ENCODE peak calls at places on chromosomes 13 and 19, in five cellular contexts. One of them, this sample, is unnamed.

GRCh38 chr19:55383789-55384575 is at the start of gene TMEM238:
- DNase-seq in AG20443: peak
- DNase-seq in cerebellum: peak
- DNase-seq in aorta: peak
- DNase-seq in NCI-H1436 treated with DMSO at 0.1 percent for 48 hours: no peak
- DNase-seq in this sample: peak

GRCh38 chr13:84571264-84571663 is 689.0 kb upstream of the SLITRK1 start:
- DNase-seq in AG20443: no peak
- DNase-seq in cerebellum: no peak
- DNase-seq in aorta: no peak
- DNase-seq in NCI-H1436 treated with DMSO at 0.1 percent for 48 hours: no peak
- DNase-seq in this sample: no peak

GRCh38 chr13:56861472-56861871 is 279.2 kb upstream of the PRR20A start:
- DNase-seq in AG20443: no peak
- DNase-seq in cerebellum: no peak
- DNase-seq in aorta: no peak
- DNase-seq in NCI-H1436 treated with DMSO at 0.1 percent for 48 hours: no peak
- DNase-seq in this sample: no peak

GRCh38 chr19:32404939-32405430 is 585 bp upstream of the DPY19L3 start:
- DNase-seq in AG20443: peak
- DNase-seq in cerebellum: peak
- DNase-seq in aorta: peak
- DNase-seq in NCI-H1436 treated with DMSO at 0.1 percent for 48 hours: no peak
- DNase-seq in this sample: no peak

GRCh38 chr19:3591876-3592613 is 6.8 kb downstream of the GIPC3 start:
- DNase-seq in AG20443: no peak
- DNase-seq in cerebellum: no peak
- DNase-seq in aorta: no peak
- DNase-seq in NCI-H1436 treated with DMSO at 0.1 percent for 48 hours: no peak
- DNase-seq in this sample: no peak

GRCh38 chr19:31220540-31220939 is 128.7 kb downstream of the TSHZ3 start:
- DNase-seq in AG20443: no peak
- DNase-seq in cerebellum: no peak
- DNase-seq in aorta: no peak
- DNase-seq in NCI-H1436 treated with DMSO at 0.1 percent for 48 hours: no peak
- DNase-seq in this sample: no peak

GRCh38 chr19:43311256-43311655 is 41.9 kb upstream of the PSG9 start:
- DNase-seq in AG20443: no peak
- DNase-seq in cerebellum: no peak
- DNase-seq in aorta: no peak
- DNase-seq in NCI-H1436 treated with DMSO at 0.1 percent for 48 hours: no peak
- DNase-seq in this sample: no peak

GRCh38 chr19:49224856-49225255 is 67.3 kb downstream of the TRPM4 start:
- DNase-seq in AG20443: peak
- DNase-seq in cerebellum: peak
- DNase-seq in aorta: no peak
- DNase-seq in NCI-H1436 treated with DMSO at 0.1 percent for 48 hours: no peak
- DNase-seq in this sample: no peak

GRCh38 chr13:79183231-79183630 is 222.8 kb downstream of the RBM26 start:
- DNase-seq in AG20443: no peak
- DNase-seq in cerebellum: no peak
- DNase-seq in aorta: no peak
- DNase-seq in NCI-H1436 treated with DMSO at 0.1 percent for 48 hours: no peak
- DNase-seq in this sample: no peak

GRCh38 chr13:109904218-109904617 is 117.8 kb upstream of the IRS2 start:
- DNase-seq in AG20443: no peak
- DNase-seq in cerebellum: no peak
- DNase-seq in aorta: no peak
- DNase-seq in NCI-H1436 treated with DMSO at 0.1 percent for 48 hours: no peak
- DNase-seq in this sample: no peak

GRCh38 chr19:14197882-14198281 is 8.1 kb downstream of the ADGRL1 start:
- DNase-seq in AG20443: no peak
- DNase-seq in cerebellum: no peak
- DNase-seq in aorta: no peak
- DNase-seq in NCI-H1436 treated with DMSO at 0.1 percent for 48 hours: no peak
- DNase-seq in this sample: no peak

GRCh38 chr19:2770055-2771013 is 12.7 kb downstream of the SGTA start:
- DNase-seq in AG20443: peak
- DNase-seq in cerebellum: peak
- DNase-seq in aorta: no peak
- DNase-seq in NCI-H1436 treated with DMSO at 0.1 percent for 48 hours: no peak
- DNase-seq in this sample: no peak

GRCh38 chr13:39663958-39664357 is 8.5 kb downstream of the COG6 start:
- DNase-seq in AG20443: no peak
- DNase-seq in cerebellum: no peak
- DNase-seq in aorta: no peak
- DNase-seq in NCI-H1436 treated with DMSO at 0.1 percent for 48 hours: no peak
- DNase-seq in this sample: no peak

GRCh38 chr13:99484405-99484981 is 16.8 kb upstream of the TM9SF2 start:
- DNase-seq in AG20443: peak
- DNase-seq in cerebellum: no peak
- DNase-seq in aorta: no peak
- DNase-seq in NCI-H1436 treated with DMSO at 0.1 percent for 48 hours: no peak
- DNase-seq in this sample: no peak

GRCh38 chr19:6737873-6738725 is 719 bp upstream of the GPR108 start:
- DNase-seq in AG20443: peak
- DNase-seq in cerebellum: no peak
- DNase-seq in aorta: peak
- DNase-seq in NCI-H1436 treated with DMSO at 0.1 percent for 48 hours: peak
- DNase-seq in this sample: peak

GRCh38 chr13:98350746-98351330 is 173.8 kb upstream of the RNF113B start:
- DNase-seq in AG20443: no peak
- DNase-seq in cerebellum: no peak
- DNase-seq in aorta: no peak
- DNase-seq in NCI-H1436 treated with DMSO at 0.1 percent for 48 hours: no peak
- DNase-seq in this sample: no peak

GRCh38 chr19:53853707-53854106 is 14.0 kb upstream of the MYADM start:
- DNase-seq in AG20443: no peak
- DNase-seq in cerebellum: no peak
- DNase-seq in aorta: no peak
- DNase-seq in NCI-H1436 treated with DMSO at 0.1 percent for 48 hours: no peak
- DNase-seq in this sample: no peak

GRCh38 chr13:50924025-50924424 is 14.4 kb downstream of the RNASEH2B start:
- DNase-seq in AG20443: no peak
- DNase-seq in cerebellum: no peak
- DNase-seq in aorta: no peak
- DNase-seq in NCI-H1436 treated with DMSO at 0.1 percent for 48 hours: no peak
- DNase-seq in this sample: no peak

GRCh38 chr19:10535613-10536012 is 8.1 kb upstream of the ATG4D start:
- DNase-seq in AG20443: peak
- DNase-seq in cerebellum: no peak
- DNase-seq in aorta: no peak
- DNase-seq in NCI-H1436 treated with DMSO at 0.1 percent for 48 hours: no peak
- DNase-seq in this sample: no peak

GRCh38 chr13:49652691-49653305 is 24.5 kb downstream of the ARL11 start:
- DNase-seq in AG20443: peak
- DNase-seq in cerebellum: no peak
- DNase-seq in aorta: no peak
- DNase-seq in NCI-H1436 treated with DMSO at 0.1 percent for 48 hours: no peak
- DNase-seq in this sample: peak

GRCh38 chr19:4817467-4818277 is 13.8 kb downstream of the TICAM1 start:
- DNase-seq in AG20443: no peak
- DNase-seq in cerebellum: no peak
- DNase-seq in aorta: no peak
- DNase-seq in NCI-H1436 treated with DMSO at 0.1 percent for 48 hours: no peak
- DNase-seq in this sample: no peak

GRCh38 chr13:91112878-91113277 is 234.6 kb upstream of the MIR17HG start:
- DNase-seq in AG20443: no peak
- DNase-seq in cerebellum: no peak
- DNase-seq in aorta: no peak
- DNase-seq in NCI-H1436 treated with DMSO at 0.1 percent for 48 hours: no peak
- DNase-seq in this sample: no peak

GRCh38 chr19:54391589-54392061 is 23.6 kb upstream of the TTYH1 start:
- DNase-seq in AG20443: no peak
- DNase-seq in cerebellum: no peak
- DNase-seq in aorta: no peak
- DNase-seq in NCI-H1436 treated with DMSO at 0.1 percent for 48 hours: no peak
- DNase-seq in this sample: no peak

GRCh38 chr19:35720163-35720524 is 2.3 kb downstream of the KMT2B start:
- DNase-seq in AG20443: no peak
- DNase-seq in cerebellum: no peak
- DNase-seq in aorta: no peak
- DNase-seq in NCI-H1436 treated with DMSO at 0.1 percent for 48 hours: no peak
- DNase-seq in this sample: no peak

GRCh38 chr13:51113969-51114368 is 2.9 kb upstream of the C13orf42 start:
- DNase-seq in AG20443: no peak
- DNase-seq in cerebellum: no peak
- DNase-seq in aorta: no peak
- DNase-seq in NCI-H1436 treated with DMSO at 0.1 percent for 48 hours: no peak
- DNase-seq in this sample: no peak

GRCh38 chr19:19458110-19458816 is 52.8 kb downstream of the GATAD2A start:
- DNase-seq in AG20443: no peak
- DNase-seq in cerebellum: no peak
- DNase-seq in aorta: peak
- DNase-seq in NCI-H1436 treated with DMSO at 0.1 percent for 48 hours: no peak
- DNase-seq in this sample: no peak

GRCh38 chr19:7979559-7979958 is 25.9 kb downstream of the ELAVL1 start:
- DNase-seq in AG20443: no peak
- DNase-seq in cerebellum: no peak
- DNase-seq in aorta: peak
- DNase-seq in NCI-H1436 treated with DMSO at 0.1 percent for 48 hours: no peak
- DNase-seq in this sample: no peak

GRCh38 chr13:29564828-29565227 is 30.7 kb downstream of the SLC7A1 start:
- DNase-seq in AG20443: no peak
- DNase-seq in cerebellum: no peak
- DNase-seq in aorta: no peak
- DNase-seq in NCI-H1436 treated with DMSO at 0.1 percent for 48 hours: no peak
- DNase-seq in this sample: no peak

GRCh38 chr13:100213576-100213975 is 124.7 kb downstream of the PCCA start:
- DNase-seq in AG20443: no peak
- DNase-seq in cerebellum: no peak
- DNase-seq in aorta: no peak
- DNase-seq in NCI-H1436 treated with DMSO at 0.1 percent for 48 hours: no peak
- DNase-seq in this sample: no peak

GRCh38 chr13:111485491-111486250 is 165.2 kb downstream of the TEX29 start:
- DNase-seq in AG20443: no peak
- DNase-seq in cerebellum: no peak
- DNase-seq in aorta: peak
- DNase-seq in NCI-H1436 treated with DMSO at 0.1 percent for 48 hours: no peak
- DNase-seq in this sample: no peak

GRCh38 chr19:22332924-22333323 is 46.7 kb downstream of the ZNF729 start:
- DNase-seq in AG20443: no peak
- DNase-seq in cerebellum: no peak
- DNase-seq in aorta: no peak
- DNase-seq in NCI-H1436 treated with DMSO at 0.1 percent for 48 hours: no peak
- DNase-seq in this sample: no peak

GRCh38 chr13:73334459-73334858 is 275.7 kb downstream of the KLF5 start:
- DNase-seq in AG20443: no peak
- DNase-seq in cerebellum: no peak
- DNase-seq in aorta: no peak
- DNase-seq in NCI-H1436 treated with DMSO at 0.1 percent for 48 hours: no peak
- DNase-seq in this sample: no peak

GRCh38 chr13:23618341-23618740 is 48.1 kb downstream of the TNFRSF19 start:
- DNase-seq in AG20443: peak
- DNase-seq in cerebellum: no peak
- DNase-seq in aorta: no peak
- DNase-seq in NCI-H1436 treated with DMSO at 0.1 percent for 48 hours: no peak
- DNase-seq in this sample: no peak

GRCh38 chr19:12833747-12834417 is 497 bp downstream of the RTBDN start:
- DNase-seq in AG20443: peak
- DNase-seq in cerebellum: peak
- DNase-seq in aorta: no peak
- DNase-seq in NCI-H1436 treated with DMSO at 0.1 percent for 48 hours: no peak
- DNase-seq in this sample: peak

GRCh38 chr13:109547942-109548860 is 238.2 kb downstream of the IRS2 start:
- DNase-seq in AG20443: no peak
- DNase-seq in cerebellum: no peak
- DNase-seq in aorta: no peak
- DNase-seq in NCI-H1436 treated with DMSO at 0.1 percent for 48 hours: no peak
- DNase-seq in this sample: no peak

GRCh38 chr13:36385471-36385870 is 39.3 kb upstream of the SPART start:
- DNase-seq in AG20443: no peak
- DNase-seq in cerebellum: no peak
- DNase-seq in aorta: no peak
- DNase-seq in NCI-H1436 treated with DMSO at 0.1 percent for 48 hours: no peak
- DNase-seq in this sample: no peak